ENCODE peak calls at places on chromosome 5, in five cellular contexts. One of them, this sample, is unnamed.

GRCh38 chr5:67188274-67188857 is 8.2 kb downstream of the CD180 start:
- DNase-seq in CD8-positive, alpha-beta T cell: no peak
- DNase-seq in cardiac muscle cell: no peak
- DNase-seq in heart right ventricle: no peak
- DNase-seq in PC-3: no peak
- DNase-seq in this sample: no peak

GRCh38 chr5:43066231-43066798 is 26.2 kb upstream of the ANXA2R start:
- DNase-seq in cardiac muscle cell: peak; percentile 85
- DNase-seq in CD8-positive, alpha-beta T cell: peak; percentile 83
- DNase-seq in PC-3: peak; percentile 69
- DNase-seq in heart right ventricle: peak; percentile 78
- DNase-seq in this sample: peak; percentile 59

GRCh38 chr5:156888520-156888919 is 38.4 kb downstream of the PPP1R2B start:
- DNase-seq in cardiac muscle cell: no peak
- DNase-seq in CD8-positive, alpha-beta T cell: no peak
- DNase-seq in heart right ventricle: no peak
- DNase-seq in PC-3: no peak
- DNase-seq in this sample: no peak

GRCh38 chr5:71482132-71482531 is 26.7 kb downstream of the BDP1 start:
- DNase-seq in cardiac muscle cell: no peak
- DNase-seq in heart right ventricle: no peak
- DNase-seq in PC-3: peak; percentile 64
- DNase-seq in CD8-positive, alpha-beta T cell: no peak
- DNase-seq in this sample: peak; percentile 70

GRCh38 chr5:125410501-125411162 is 664.2 kb upstream of the ZNF608 start:
- DNase-seq in PC-3: peak; percentile 46
- DNase-seq in heart right ventricle: no peak
- DNase-seq in CD8-positive, alpha-beta T cell: no peak
- DNase-seq in cardiac muscle cell: no peak
- DNase-seq in this sample: peak; percentile 70

GRCh38 chr5:65037845-65038815 is 269.4 kb downstream of the CWC27 start:
- DNase-seq in heart right ventricle: no peak
- DNase-seq in CD8-positive, alpha-beta T cell: no peak
- DNase-seq in PC-3: peak; percentile 25
- DNase-seq in cardiac muscle cell: no peak
- DNase-seq in this sample: no peak

GRCh38 chr5:88674262-88675158 is 208.5 kb downstream of the MEF2C start:
- DNase-seq in CD8-positive, alpha-beta T cell: no peak
- DNase-seq in cardiac muscle cell: peak; percentile 56
- DNase-seq in PC-3: no peak
- DNase-seq in heart right ventricle: no peak
- DNase-seq in this sample: no peak

GRCh38 chr5:180791611-180792213 is 10.9 kb downstream of the MGAT1 start:
- DNase-seq in heart right ventricle: no peak
- DNase-seq in cardiac muscle cell: no peak
- DNase-seq in CD8-positive, alpha-beta T cell: no peak
- DNase-seq in PC-3: no peak
- DNase-seq in this sample: no peak

GRCh38 chr5:116013207-116013777 is 19.0 kb upstream of the ARL14EPL start:
- DNase-seq in cardiac muscle cell: no peak
- DNase-seq in PC-3: no peak
- DNase-seq in heart right ventricle: no peak
- DNase-seq in CD8-positive, alpha-beta T cell: no peak
- DNase-seq in this sample: peak; percentile 52

GRCh38 chr5:121967187-121967586 is 5.4 kb downstream of the SRFBP1 start:
- DNase-seq in CD8-positive, alpha-beta T cell: no peak
- DNase-seq in PC-3: peak; percentile 33
- DNase-seq in heart right ventricle: no peak
- DNase-seq in cardiac muscle cell: no peak
- DNase-seq in this sample: peak; percentile 62

GRCh38 chr5:95852567-95852966 is 30.0 kb upstream of the GLRX start:
- DNase-seq in CD8-positive, alpha-beta T cell: no peak
- DNase-seq in heart right ventricle: no peak
- DNase-seq in cardiac muscle cell: no peak
- DNase-seq in PC-3: no peak
- DNase-seq in this sample: no peak

GRCh38 chr5:149939572-149939971 is 5.0 kb downstream of the PDE6A start:
- DNase-seq in heart right ventricle: no peak
- DNase-seq in CD8-positive, alpha-beta T cell: no peak
- DNase-seq in cardiac muscle cell: peak; percentile 16
- DNase-seq in PC-3: peak; percentile 95
- DNase-seq in this sample: no peak

GRCh38 chr5:88666761-88667186 is 216.2 kb downstream of the MEF2C start:
- DNase-seq in heart right ventricle: no peak
- DNase-seq in cardiac muscle cell: no peak
- DNase-seq in PC-3: peak; percentile 10
- DNase-seq in CD8-positive, alpha-beta T cell: no peak
- DNase-seq in this sample: no peak

GRCh38 chr5:92403308-92403707 is 1020.2 kb upstream of the ARRDC3 start:
- DNase-seq in cardiac muscle cell: no peak
- DNase-seq in CD8-positive, alpha-beta T cell: no peak
- DNase-seq in PC-3: no peak
- DNase-seq in heart right ventricle: no peak
- DNase-seq in this sample: no peak

GRCh38 chr5:107554776-107555424 is 115.8 kb downstream of the EFNA5 start:
- DNase-seq in PC-3: no peak
- DNase-seq in cardiac muscle cell: no peak
- DNase-seq in CD8-positive, alpha-beta T cell: no peak
- DNase-seq in heart right ventricle: no peak
- DNase-seq in this sample: no peak

GRCh38 chr5:106094128-106094726 is 1576.5 kb downstream of the EFNA5 start:
- DNase-seq in cardiac muscle cell: no peak
- DNase-seq in PC-3: peak; percentile 98
- DNase-seq in heart right ventricle: no peak
- DNase-seq in CD8-positive, alpha-beta T cell: no peak
- DNase-seq in this sample: peak; percentile 27

GRCh38 chr5:81235287-81236072 is 2.4 kb downstream of the CKMT2 start:
- DNase-seq in PC-3: no peak
- DNase-seq in CD8-positive, alpha-beta T cell: no peak
- DNase-seq in cardiac muscle cell: no peak
- DNase-seq in heart right ventricle: peak; percentile 29
- DNase-seq in this sample: no peak

GRCh38 chr5:155943516-155944407 is 383.2 kb upstream of the SGCD start:
- DNase-seq in PC-3: peak; percentile 2
- DNase-seq in cardiac muscle cell: peak; percentile 71
- DNase-seq in heart right ventricle: peak; percentile 27
- DNase-seq in CD8-positive, alpha-beta T cell: peak; percentile 40
- DNase-seq in this sample: peak; percentile 61

GRCh38 chr5:65483474-65484346 is 2.0 kb upstream of the ADAMTS6 start:
- DNase-seq in PC-3: peak; percentile 49
- DNase-seq in heart right ventricle: no peak
- DNase-seq in cardiac muscle cell: peak; percentile 77
- DNase-seq in CD8-positive, alpha-beta T cell: no peak
- DNase-seq in this sample: peak; percentile 87

GRCh38 chr5:107248065-107248695 is 422.6 kb downstream of the EFNA5 start:
- DNase-seq in CD8-positive, alpha-beta T cell: no peak
- DNase-seq in cardiac muscle cell: peak; percentile 65
- DNase-seq in PC-3: peak; percentile 69
- DNase-seq in heart right ventricle: peak; percentile 14
- DNase-seq in this sample: peak; percentile 58

GRCh38 chr5:89287964-89288363 is 405.0 kb upstream of the MEF2C start:
- DNase-seq in CD8-positive, alpha-beta T cell: no peak
- DNase-seq in heart right ventricle: no peak
- DNase-seq in PC-3: no peak
- DNase-seq in cardiac muscle cell: no peak
- DNase-seq in this sample: no peak

GRCh38 chr5:176629853-176630680 is at the start of the genes EIF4E1B and SNCB:
- DNase-seq in PC-3: peak; percentile 65
- DNase-seq in CD8-positive, alpha-beta T cell: peak; percentile 42
- DNase-seq in cardiac muscle cell: peak; percentile 80
- DNase-seq in heart right ventricle: peak; percentile 39
- DNase-seq in this sample: no peak

DNA sequence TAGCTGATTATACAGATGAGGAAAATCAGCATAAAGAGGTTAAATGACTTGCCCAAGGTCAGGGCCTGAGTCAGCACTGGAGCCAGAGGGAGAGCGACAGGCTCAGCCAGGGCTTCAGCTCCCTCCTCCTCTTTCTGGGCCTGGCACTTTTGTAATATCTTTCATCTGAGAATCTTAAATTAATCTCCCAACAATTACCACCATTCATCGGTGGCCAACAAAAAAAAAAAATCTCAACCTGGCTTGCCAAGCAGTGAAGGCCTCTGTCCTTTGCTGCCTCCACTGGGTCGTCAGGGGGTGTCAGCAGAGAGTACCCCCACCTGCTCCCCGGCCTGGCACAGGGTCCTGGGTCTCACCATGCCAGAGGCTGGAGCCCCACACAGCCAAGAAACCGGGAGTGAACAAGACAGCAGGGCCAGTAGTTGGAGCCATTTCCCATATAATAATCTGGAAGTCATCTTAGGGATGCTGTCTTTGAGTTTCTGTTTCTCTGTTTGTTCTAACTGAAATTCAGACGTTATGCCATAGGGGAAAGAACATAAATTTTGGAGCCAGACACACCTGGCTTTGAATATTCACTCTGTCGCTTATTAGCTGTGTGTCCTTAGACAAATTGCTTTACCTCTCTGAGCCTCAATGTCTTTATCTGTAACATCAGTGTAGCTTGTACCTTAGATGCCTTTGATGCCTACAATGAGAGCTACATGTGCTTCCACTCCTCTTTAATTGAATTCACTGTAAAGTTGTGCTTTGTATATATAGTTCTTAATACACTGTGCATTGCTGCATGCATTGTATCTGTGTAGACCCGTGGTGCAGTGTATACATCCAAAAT is 299.9 kb upstream of the MSX2 start:
- DNase-seq in CD8-positive, alpha-beta T cell: no peak
- DNase-seq in cardiac muscle cell: peak; percentile 22
- DNase-seq in PC-3: peak; percentile 26
- DNase-seq in heart right ventricle: no peak
- DNase-seq in this sample: no peak
- TF ChIP-seq CTCF in CD8-positive, alpha-beta T cell: no peak
- TF ChIP-seq CTCF in cardiac muscle cell: no peak
- TF ChIP-seq CTCF in PC-3: peak; percentile 49
- TF ChIP-seq CTCF in heart right ventricle: no peak
- TF ChIP-seq CTCF in this sample: no peak

GRCh38 chr5:1005362-1005851 is 3.2 kb upstream of the NKD2 start:
- DNase-seq in PC-3: no peak
- DNase-seq in cardiac muscle cell: no peak
- DNase-seq in heart right ventricle: no peak
- DNase-seq in CD8-positive, alpha-beta T cell: no peak
- DNase-seq in this sample: no peak

GRCh38 chr5:1005904-1006655 is 2.5 kb upstream of the NKD2 start:
- DNase-seq in PC-3: no peak
- DNase-seq in cardiac muscle cell: no peak
- DNase-seq in CD8-positive, alpha-beta T cell: no peak
- DNase-seq in heart right ventricle: peak; percentile 10
- DNase-seq in this sample: no peak

GRCh38 chr5:1006656-1007071 is 1.9 kb upstream of the NKD2 start:
- DNase-seq in heart right ventricle: peak; percentile 7
- DNase-seq in PC-3: no peak
- DNase-seq in CD8-positive, alpha-beta T cell: no peak
- DNase-seq in cardiac muscle cell: no peak
- DNase-seq in this sample: no peak

GRCh38 chr5:1003296-1003937 is 5.2 kb upstream of the NKD2 start:
- DNase-seq in cardiac muscle cell: no peak
- DNase-seq in PC-3: peak; percentile 98
- DNase-seq in CD8-positive, alpha-beta T cell: peak; percentile 39
- DNase-seq in heart right ventricle: no peak
- DNase-seq in this sample: peak; percentile 29

DNA sequence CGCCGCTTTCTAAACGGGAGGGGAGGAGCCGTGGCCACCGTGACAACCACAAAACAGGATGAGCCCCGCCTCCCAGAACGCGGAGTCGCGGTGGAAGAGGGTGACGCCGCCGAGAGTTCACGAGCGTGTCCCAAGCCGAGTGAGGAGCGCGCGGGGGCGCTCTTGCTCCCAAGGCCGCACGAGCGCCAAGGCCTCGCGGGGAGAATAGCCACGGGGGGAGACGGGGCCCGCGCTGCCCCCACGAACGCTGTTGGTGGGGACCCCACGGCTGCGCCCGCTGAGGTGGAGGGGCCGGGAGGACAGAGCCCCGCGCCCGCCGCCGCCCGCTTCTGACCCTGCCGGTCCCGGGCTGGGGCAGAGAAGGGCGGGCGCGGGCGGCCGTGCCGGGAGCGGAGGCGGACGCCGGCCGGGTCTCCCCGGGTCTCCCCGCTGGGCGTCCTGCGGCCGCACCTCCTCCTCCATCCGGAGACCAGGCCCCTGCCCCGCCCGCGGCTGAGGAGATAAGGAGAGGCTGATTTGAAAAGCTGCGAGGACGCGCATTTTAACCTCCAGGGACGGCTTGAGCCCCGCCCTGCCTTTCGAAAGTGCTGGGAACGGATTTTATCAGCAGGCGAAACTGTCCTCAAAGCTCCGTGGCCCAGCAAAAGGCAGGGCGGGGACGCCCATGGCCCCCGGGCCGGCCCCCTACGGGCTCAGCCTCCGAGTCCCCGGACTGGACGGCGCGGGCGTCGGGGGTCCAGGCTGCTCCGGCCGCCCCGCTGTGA is 3.8 kb upstream of the NKD2 start:
- DNase-seq in CD8-positive, alpha-beta T cell: peak; percentile 56
- DNase-seq in PC-3: peak; percentile 55
- DNase-seq in heart right ventricle: peak; percentile 87
- DNase-seq in cardiac muscle cell: peak; percentile 75
- DNase-seq in this sample: peak; percentile 54
- TF ChIP-seq CTCF in CD8-positive, alpha-beta T cell: no peak
- TF ChIP-seq CTCF in PC-3: peak; percentile 67
- TF ChIP-seq CTCF in heart right ventricle: peak; percentile 69
- TF ChIP-seq CTCF in cardiac muscle cell: peak; percentile 55
- TF ChIP-seq CTCF in this sample: peak; percentile 12

GRCh38 chr5:38736089-38736488 is 109.7 kb upstream of the OSMR start:
- DNase-seq in CD8-positive, alpha-beta T cell: no peak
- DNase-seq in PC-3: no peak
- DNase-seq in heart right ventricle: no peak
- DNase-seq in cardiac muscle cell: no peak
- DNase-seq in this sample: no peak

GRCh38 chr5:38731461-38731860 is 114.4 kb upstream of the OSMR start:
- DNase-seq in cardiac muscle cell: no peak
- DNase-seq in CD8-positive, alpha-beta T cell: no peak
- DNase-seq in heart right ventricle: no peak
- DNase-seq in PC-3: no peak
- DNase-seq in this sample: no peak

GRCh38 chr5:38738898-38739743 is 106.7 kb upstream of the OSMR start:
- DNase-seq in cardiac muscle cell: no peak
- DNase-seq in heart right ventricle: no peak
- DNase-seq in CD8-positive, alpha-beta T cell: no peak
- DNase-seq in PC-3: peak; percentile 95
- DNase-seq in this sample: peak; percentile 58

DNA sequence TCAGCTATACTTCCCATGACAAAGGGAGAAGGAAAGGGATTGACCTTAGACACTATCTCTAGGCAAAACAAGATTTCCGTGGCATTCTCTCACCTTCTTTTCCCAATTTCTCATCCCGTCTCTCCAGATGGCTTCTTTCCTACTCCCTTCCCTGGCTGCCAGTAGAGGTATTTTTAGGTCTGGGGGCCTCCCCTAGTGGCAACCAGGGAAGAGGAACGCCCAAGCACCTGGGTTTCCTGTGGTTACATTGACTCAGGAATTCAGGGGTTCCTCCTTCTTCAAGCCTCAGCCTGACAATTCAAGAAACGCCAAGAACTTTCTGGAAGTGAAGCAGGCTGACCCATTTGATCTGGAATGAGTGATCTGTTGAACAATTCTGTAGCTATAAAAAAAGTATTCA is 111.5 kb upstream of the OSMR start:
- DNase-seq in heart right ventricle: no peak
- DNase-seq in cardiac muscle cell: peak; percentile 54
- DNase-seq in PC-3: no peak
- DNase-seq in CD8-positive, alpha-beta T cell: no peak
- DNase-seq in this sample: no peak
- TF ChIP-seq CTCF in heart right ventricle: no peak
- TF ChIP-seq CTCF in cardiac muscle cell: no peak
- TF ChIP-seq CTCF in PC-3: peak; percentile 23
- TF ChIP-seq CTCF in CD8-positive, alpha-beta T cell: no peak
- TF ChIP-seq CTCF in this sample: no peak

GRCh38 chr5:72555871-72556270 is 48.7 kb upstream of the ZNF366 start:
- DNase-seq in PC-3: no peak
- DNase-seq in cardiac muscle cell: peak; percentile 31
- DNase-seq in heart right ventricle: no peak
- DNase-seq in CD8-positive, alpha-beta T cell: no peak
- DNase-seq in this sample: peak; percentile 10
- TF ChIP-seq CTCF in PC-3: no peak
- TF ChIP-seq CTCF in cardiac muscle cell: no peak
- TF ChIP-seq CTCF in heart right ventricle: no peak
- TF ChIP-seq CTCF in CD8-positive, alpha-beta T cell: no peak
- TF ChIP-seq CTCF in this sample: no peak